ENCODE peak calls at places on chromosome 13, in nine cellular contexts. U, Z, B, Y, R, K, I, V and E are unnamed samples.
A peak's percentile ranks its signal among the peaks of the same experiment; 100 is the strongest.

GRCh38 chr13:32530841-32531253 is 7.7 kb downstream of the N4BP2L2 start:
- DNase-seq in U (no peak), Z (no peak), B (no peak), Y (peak; percentile 44), R (no peak), K (no peak), I (peak; percentile 34), V (no peak), E (no peak)

GRCh38 chr13:43985437-43986051 is 105.8 kb downstream of the LACC1 start:
- DNase-seq in U (no peak), Z (no peak), B (no peak), Y (no peak), R (no peak), K (no peak), I (no peak), V (no peak), E (no peak)

GRCh38 chr13:95834134-95834765 is 157.3 kb downstream of the DNAJC3 start:
- DNase-seq in U (peak; percentile 62), Z (peak; percentile 61), B (peak; percentile 70), Y (peak; percentile 44), R (peak; percentile 33), K (peak; percentile 75), I (peak; percentile 66), V (peak; percentile 58), E (peak; percentile 60)

GRCh38 chr13:112977525-112977924 is 8.5 kb downstream of the MCF2L start:
- DNase-seq in U (no peak), Z (no peak), B (no peak), Y (no peak), R (no peak), K (no peak), I (no peak), V (no peak), E (no peak)

GRCh38 chr13:48448285-48448962 is 35.5 kb upstream of the LPAR6 start:
- DNase-seq in U (no peak), Z (peak; percentile 2), B (no peak), Y (no peak), R (no peak), K (no peak), I (peak; percentile 40), V (no peak), E (no peak)

GRCh38 chr13:111429064-111429558 is 108.7 kb downstream of the TEX29 start:
- DNase-seq in U (peak; percentile 9), Z (peak; percentile 47), B (peak; percentile 67), Y (peak; percentile 20), R (no peak), K (peak; percentile 61), I (peak; percentile 45), V (peak; percentile 20), E (peak; percentile 49)

GRCh38 chr13:51003642-51004041 is 94.1 kb downstream of the RNASEH2B start:
- DNase-seq in U (no peak), Z (no peak), B (no peak), Y (no peak), R (no peak), K (no peak), I (no peak), V (no peak), E (no peak)

GRCh38 chr13:85277753-85278152 is 521.5 kb downstream of the SLITRK6 start:
- DNase-seq in U (peak; percentile 33), Z (peak; percentile 35), B (no peak), Y (no peak), R (no peak), K (no peak), I (peak; percentile 71), V (no peak), E (peak; percentile 2)

GRCh38 chr13:109494955-109495354 is 291.4 kb downstream of the IRS2 start:
- DNase-seq in U (no peak), Z (peak; percentile 74), B (no peak), Y (peak; percentile 81), R (no peak), K (no peak), I (peak; percentile 81), V (no peak), E (no peak)

GRCh38 chr13:95677564-95678386 is 836 bp downstream of the DNAJC3 start:
- DNase-seq in U (peak; percentile 62), Z (peak; percentile 21), B (peak; percentile 14), Y (peak; percentile 28), R (no peak), K (no peak), I (peak; percentile 54), V (peak; percentile 5), E (peak; percentile 45)

GRCh38 chr13:95604534-95604915 is 40.0 kb downstream of the DZIP1 start:
- DNase-seq in U (no peak), Z (peak; percentile 4), B (no peak), Y (no peak), R (no peak), K (no peak), I (no peak), V (no peak), E (no peak)

GRCh38 chr13:48235100-48235813 is 2.3 kb downstream of the ITM2B start:
- DNase-seq in U (no peak), Z (peak; percentile 32), B (peak; percentile 52), Y (peak; percentile 46), R (no peak), K (peak; percentile 31), I (peak; percentile 57), V (no peak), E (peak; percentile 38)

GRCh38 chr13:48220592-48221300 is 12.3 kb upstream of the ITM2B start:
- DNase-seq in U (no peak), Z (no peak), B (no peak), Y (no peak), R (no peak), K (no peak), I (no peak), V (no peak), E (no peak)